ENCODE peak calls at places on chromosome 13, in eight cellular contexts. F is A549; T is psoas muscle; S is BE2C; R is hepatocyte; E is upper lobe of left lung; L is CD8-positive, alpha-beta T cell; D is right atrium auricular region. K is an unnamed sample. For H3K4me1, the result is how much of the 10 kb centered on the place peaks cover.

GRCh38 chr13:64347662-64348061 is 2882.5 kb downstream of the PCDH9 start:
- DNase-seq in F (no peak), T (no peak), S (no peak), R (no peak), E (no peak), L (no peak), D (no peak), K (no peak)

GRCh38 chr13:30421093-30422055 is 919 bp upstream of the UBE2L5 start:
- DNase-seq in F (peak), T (peak), S (peak), R (peak), E (peak), L (peak), D (peak), K (peak)

GRCh38 chr13:78660130-78660857 is 1.3 kb upstream of the OBI1 start:
- DNase-seq in F (peak), T (peak), S (peak), R (no peak), E (no peak), L (peak), D (no peak), K (no peak)

GRCh38 chr13:36998624-36999041 is 507 bp downstream of the ALG5 start:
- DNase-seq in F (no peak), T (peak), S (peak), R (peak), E (peak), L (peak), D (no peak), K (peak)

GRCh38 chr13:24500977-24501376 is 11.6 kb downstream of the PARP4 start:
- DNase-seq in F (peak), T (no peak), S (no peak), R (no peak), E (no peak), L (no peak), D (no peak), K (no peak)

GRCh38 chr13:52838433-52839107 is 9.9 kb downstream of the PCDH8 start:
- DNase-seq in F (no peak), T (no peak), S (no peak), R (no peak), E (no peak), L (no peak), D (no peak), K (no peak)

GRCh38 chr13:50969691-50970090 is 60.1 kb downstream of the RNASEH2B start:
- DNase-seq in F (peak), T (no peak), S (peak), R (peak), E (no peak), L (no peak), D (no peak), K (peak)

GRCh38 chr13:39571502-39572092 is 31.4 kb downstream of the LHFPL6 start:
- DNase-seq in F (no peak), T (peak), S (no peak), R (no peak), E (no peak), L (no peak), D (no peak), K (no peak)

GRCh38 chr13:106182404-106182803 is 353.1 kb downstream of the EFNB2 start:
- DNase-seq in F (peak), T (no peak), S (no peak), R (no peak), E (no peak), L (no peak), D (no peak), K (no peak)

GRCh38 chr13:113586661-113587479 is 2.3 kb downstream of the TFDP1 start:
- DNase-seq in F (no peak), T (peak), S (no peak), R (no peak), E (no peak), L (peak), D (peak), K (no peak)

GRCh38 chr13:92849381-92849780 is 377.2 kb upstream of the GPC6 start:
- DNase-seq in F (no peak), T (no peak), S (no peak), R (no peak), E (no peak), L (no peak), D (no peak), K (no peak)

GRCh38 chr13:74289130-74289529 is 154.9 kb upstream of the KLF12 start:
- DNase-seq in F (no peak), T (no peak), S (no peak), R (no peak), E (no peak), L (no peak), D (no peak), K (no peak)

GRCh38 chr13:57314897-57315520 is 148.0 kb downstream of the PRR20E start:
- DNase-seq in F (no peak), T (no peak), S (no peak), R (no peak), E (no peak), L (no peak), D (no peak), K (no peak)

GRCh38 chr13:20608438-20609020 is 41.6 kb downstream of the IFT88 start:
- DNase-seq in F (no peak), T (no peak), S (no peak), R (no peak), E (no peak), L (no peak), D (no peak), K (no peak)

GRCh38 chr13:95367309-95367843 is 66.1 kb upstream of the ABCC4 start:
- DNase-seq in F (no peak), T (no peak), S (peak), R (no peak), E (no peak), L (no peak), D (no peak), K (no peak)

GRCh38 chr13:114067381-114067885 is 65.0 kb downstream of the RASA3 start:
- DNase-seq in F (no peak), T (no peak), S (no peak), R (no peak), E (no peak), L (no peak), D (no peak), K (no peak)

GRCh38 chr13:19927117-19927734 is 31.3 kb upstream of the ZMYM2 start:
- DNase-seq in F (peak), T (no peak), S (no peak), R (peak), E (no peak), L (no peak), D (no peak), K (no peak)

DNA sequence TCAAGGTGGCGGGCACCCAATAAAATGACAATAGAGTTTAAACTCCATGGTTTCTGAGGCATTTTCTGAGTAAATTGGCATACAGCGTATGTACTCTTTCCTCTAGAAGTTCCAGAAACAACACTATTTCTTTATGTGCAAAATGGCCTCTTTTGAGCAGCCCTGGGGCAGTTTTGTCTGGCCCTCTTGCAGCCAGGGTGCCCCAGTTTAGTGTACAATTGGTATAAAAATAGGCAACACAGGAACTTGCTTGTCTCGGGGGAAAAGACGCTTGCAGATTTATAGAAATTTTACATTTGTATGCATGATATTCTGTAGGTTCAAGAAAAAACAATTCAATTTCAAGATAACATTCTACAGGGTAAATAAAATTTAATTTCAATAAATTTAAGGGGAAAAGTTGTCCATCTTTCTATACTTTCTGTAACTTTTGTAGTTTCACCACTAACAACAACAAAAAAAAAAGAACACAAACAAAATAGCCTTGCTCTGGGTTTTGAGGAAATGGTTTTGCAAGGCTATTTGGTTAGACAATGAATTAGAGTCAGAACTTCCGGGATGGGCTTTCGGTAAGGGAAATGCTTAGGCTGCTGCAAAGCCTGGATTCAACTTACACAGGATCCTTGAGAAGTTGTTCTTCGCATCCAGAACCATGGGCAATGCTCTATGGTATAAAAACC is 45.3 kb downstream of the LRCH1 start:
- DNase-seq in F (no peak), T (no peak), S (no peak), R (no peak), E (no peak), L (no peak), D (no peak), K (no peak)
- H3K4me1 ChIP-seq in F (half or more), T (under half), S (under half), R (half or more), E (half or more), L (half or more), D (under half), K (half or more)

GRCh38 chr13:49097374-49097773 is 121.7 kb downstream of the FNDC3A start:
- DNase-seq in F (peak), T (no peak), S (peak), R (no peak), E (peak), L (no peak), D (no peak), K (no peak)

GRCh38 chr13:49100637-49101570 is 119.2 kb upstream of the MLNR start:
- DNase-seq in F (no peak), T (no peak), S (no peak), R (no peak), E (no peak), L (no peak), D (no peak), K (no peak)

GRCh38 chr13:49098771-49099512 is 121.2 kb upstream of the MLNR start:
- DNase-seq in F (peak), T (no peak), S (no peak), R (no peak), E (peak), L (no peak), D (no peak), K (no peak)

GRCh38 chr13:49099513-49099877 is 120.6 kb upstream of the MLNR start:
- DNase-seq in F (no peak), T (no peak), S (no peak), R (no peak), E (no peak), L (no peak), D (no peak), K (no peak)

GRCh38 chr13:49098198-49098597 is 121.9 kb upstream of the MLNR start:
- DNase-seq in F (peak), T (no peak), S (no peak), R (peak), E (peak), L (no peak), D (no peak), K (no peak)
- H3K4me3 ChIP-seq in F (no peak), T (no peak), S (no peak), R (no peak), E (no peak), L (no peak), D (no peak), K (no peak)

GRCh38 chr13:100722517-100722916 is 47.9 kb upstream of the TMTC4 start:
- DNase-seq in F (peak), T (no peak), S (no peak), R (no peak), E (no peak), L (no peak), D (no peak), K (no peak)
- TF ChIP-seq CTCF in F (no peak), T (no peak), S (peak), R (no peak), E (no peak), L (no peak), D (no peak), K (no peak)

GRCh38 chr13:28031929-28032328 is 43.4 kb upstream of the URAD start:
- DNase-seq in F (no peak), T (no peak), S (no peak), R (no peak), E (no peak), L (no peak), D (no peak), K (no peak)
- H3K4me1 ChIP-seq in F (under half), T (under half), S (under half), R (under half), E (under half), L (under half), D (under half), K (under half)